ENCODE peak calls at places on chromosomes 2 and 18, in eight cellular contexts. L is endothelial cell of umbilical vein, P is GM23338, N is HCT116, Y is stomach, Q is K562, W is breast epithelium, K is transverse colon. B is an unnamed sample.
A peak's percentile ranks its signal among the peaks of the same experiment; 100 is the strongest.

GRCh38 chr2:152062130-152063091 is 36.4 kb downstream of the CACNB4 start:
- DNase-seq in L (no peak), K (no peak), Q (no peak), W (no peak), N (no peak), Y (no peak), P (no peak), B (peak; percentile 32)

GRCh38 chr18:57286949-57287348 is 65.4 kb upstream of the ST8SIA3 start:
- DNase-seq in Q (no peak), K (no peak), Y (no peak), P (no peak), N (no peak), L (no peak), W (no peak), B (no peak)

GRCh38 chr2:180208841-180209240 is 201.7 kb upstream of the CWC22 start:
- DNase-seq in L (no peak), Y (no peak), P (no peak), N (no peak), W (no peak), Q (no peak), K (no peak), B (no peak)

GRCh38 chr18:66395671-66396218 is 208.1 kb downstream of the CDH19 start:
- DNase-seq in N (no peak), Y (no peak), L (no peak), W (no peak), Q (no peak), K (no peak), P (no peak), B (no peak)

GRCh38 chr2:144522741-144523605 is 3.1 kb upstream of the ZEB2 start:
- DNase-seq in Q (peak; percentile 35), Y (no peak), N (no peak), L (peak; percentile 39), W (no peak), P (peak; percentile 70), K (no peak), B (no peak)

GRCh38 chr2:160165095-160165494 is 35.0 kb downstream of the ITGB6 start:
- DNase-seq in Q (no peak), L (no peak), P (no peak), Y (no peak), N (no peak), W (no peak), K (no peak), B (no peak)

GRCh38 chr2:211756266-211756665 is 782.3 kb downstream of the ERBB4 start:
- DNase-seq in Q (no peak), L (no peak), W (no peak), Y (no peak), N (no peak), K (no peak), P (no peak), B (no peak)

GRCh38 chr2:192604295-192604694 is 409.6 kb upstream of the TMEFF2 start:
- DNase-seq in W (no peak), L (no peak), K (no peak), Q (no peak), Y (no peak), P (peak; percentile 25), N (no peak), B (no peak)

GRCh38 chr18:37958499-37958898 is 392.9 kb upstream of the CELF4 start:
- DNase-seq in N (no peak), Q (no peak), W (no peak), K (no peak), P (no peak), Y (no peak), L (no peak), B (no peak)

GRCh38 chr18:48813833-48814489 is 136.8 kb downstream of the SMAD7 start:
- DNase-seq in K (peak; percentile 39), N (no peak), P (no peak), W (peak; percentile 15), L (no peak), Y (peak; percentile 31), Q (peak; percentile 38), B (no peak)

GRCh38 chr2:218252509-218253247 is 8.1 kb upstream of the GPBAR1 start:
- DNase-seq in N (no peak), W (no peak), Q (no peak), Y (peak; percentile 23), P (no peak), L (no peak), K (no peak), B (no peak)
- H3K27ac ChIP-seq in N (no peak overlapping the region), W (no peak overlapping the region), Q (no peak overlapping the region), Y (peak overlapping the region; percentile 6), P (no peak overlapping the region), L (no peak overlapping the region), K (no peak overlapping the region), B (no peak overlapping the region)

DNA sequence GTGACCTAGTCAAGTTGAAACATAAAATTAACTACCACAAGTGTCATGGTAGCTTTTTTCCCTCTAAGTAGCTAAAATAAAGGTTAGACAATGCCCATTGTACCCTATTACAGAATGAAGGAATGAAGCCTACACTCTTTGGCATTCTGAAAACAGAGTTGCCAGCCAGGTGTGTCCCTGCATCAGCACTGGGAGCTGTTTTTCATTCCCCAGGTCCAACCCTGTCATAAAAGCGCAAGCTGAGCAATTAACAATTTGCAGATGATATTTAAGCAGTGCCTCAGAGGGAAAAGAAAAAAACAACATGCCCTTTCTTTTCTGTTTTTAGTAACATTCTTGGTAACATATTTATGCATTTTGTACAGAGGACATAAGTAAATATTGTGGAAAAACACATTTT is 46.8 kb upstream of the MGAT4A start:
- DNase-seq in Q (no peak), P (no peak), L (no peak), W (no peak), K (no peak), N (no peak), Y (no peak), B (no peak)
- H3K4me3 ChIP-seq in Q (no peak overlapping the region), P (no peak overlapping the region), L (no peak overlapping the region), W (no peak overlapping the region), K (no peak overlapping the region), N (no peak overlapping the region), Y (no peak overlapping the region), B (no peak overlapping the region)

DNA sequence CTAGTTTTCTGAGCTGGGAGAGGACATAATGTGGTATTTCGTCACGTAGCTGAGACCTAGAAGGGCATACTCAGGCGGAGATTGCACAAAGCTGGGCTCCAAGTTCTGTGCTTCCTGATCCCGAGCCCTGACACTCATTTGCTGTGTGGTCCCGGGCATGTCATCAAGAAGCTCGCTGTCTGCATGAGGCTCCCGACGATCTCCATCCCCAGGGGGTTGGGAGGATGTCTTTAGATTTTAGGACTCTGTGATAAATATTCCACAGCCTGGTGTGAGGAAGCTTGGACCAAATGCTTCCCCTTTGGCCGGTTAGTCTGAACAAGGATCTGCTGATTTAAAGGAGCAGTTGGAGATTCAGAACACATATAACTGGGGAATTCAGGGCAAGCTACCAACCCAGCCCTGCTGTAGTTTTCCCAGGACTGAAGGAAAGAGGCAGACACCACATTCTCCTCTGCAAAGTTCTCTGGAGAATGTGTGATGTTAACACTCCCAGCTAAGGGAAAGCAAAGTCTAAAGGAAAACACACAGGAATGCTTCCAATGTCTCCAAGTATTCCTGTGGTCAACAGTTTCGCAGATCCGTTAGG is 2.3 kb downstream of the KCNE4 start:
- DNase-seq in K (peak; percentile 23), W (no peak), P (no peak), Y (no peak), L (no peak), Q (no peak), N (no peak), B (no peak)
- TF ChIP-seq POLR2AphosphoS5 in K (peak; percentile 4), W (no peak), P (no peak), Y (no peak), L (no peak), Q (no peak), N (no peak), B (no peak)

DNA sequence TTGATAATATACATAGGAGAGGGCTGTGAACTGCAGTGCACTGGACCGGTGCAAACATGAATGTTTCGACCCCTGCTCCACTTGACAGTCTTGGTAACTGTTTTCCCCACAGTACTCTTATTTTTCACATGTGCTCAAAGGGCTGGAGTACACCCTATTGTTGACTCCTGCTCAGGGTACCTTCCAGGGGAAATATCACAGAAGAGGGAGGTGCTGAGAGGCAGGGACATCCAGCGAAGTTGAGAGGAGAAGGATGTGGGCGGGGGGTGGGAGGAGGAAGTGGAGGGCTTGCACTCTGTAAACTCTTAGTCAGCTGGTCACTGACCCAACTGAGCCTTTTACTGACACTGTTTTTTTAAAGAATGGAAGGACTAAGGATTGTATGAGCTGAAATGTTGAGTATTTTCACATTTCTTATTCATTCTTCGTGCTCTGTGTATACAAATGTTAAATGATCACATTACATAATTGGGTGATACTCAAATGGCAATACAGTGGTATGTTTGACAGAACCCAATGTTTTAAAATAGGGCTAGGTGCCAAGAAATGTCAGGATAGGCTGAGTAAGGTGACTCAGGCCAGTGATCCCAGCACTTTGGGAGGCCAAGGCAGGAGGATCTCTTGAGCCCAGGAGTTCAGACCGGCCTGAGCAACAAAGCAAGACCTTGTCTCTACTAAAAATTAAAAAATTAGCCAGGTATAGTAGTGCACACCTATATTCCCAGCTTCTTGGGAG is 10.0 kb downstream of the INPP4A start:
- DNase-seq in L (peak; percentile 56), P (peak; percentile 36), Q (peak; percentile 49), Y (no peak), K (no peak), N (no peak), W (no peak), B (no peak)
- H3K27ac ChIP-seq in L (no peak overlapping the region), P (peak overlapping the region; percentile 50), Q (peak overlapping the region; percentile 6), Y (peak overlapping the region; percentile 74), K (peak overlapping the region; percentile 73), N (no peak overlapping the region), W (no peak overlapping the region), B (no peak overlapping the region)

GRCh38 chr2:173090291-173090877 is 14.7 kb downstream of the MAP3K20 start:
- DNase-seq in N (no peak), Q (no peak), K (no peak), W (no peak), P (peak; percentile 37), L (no peak), Y (no peak), B (no peak)
- H3K4me3 ChIP-seq in N (no peak overlapping the region), Q (peak overlapping the region; percentile 18), K (no peak overlapping the region), W (no peak overlapping the region), P (no peak overlapping the region), L (no peak overlapping the region), Y (no peak overlapping the region), B (no peak overlapping the region)

GRCh38 chr2:189210250-189211075 is 30.9 kb upstream of the COL5A2 start:
- DNase-seq in N (peak; percentile 24), Q (peak; percentile 50), K (peak; percentile 33), W (no peak), L (peak; percentile 94), Y (no peak), P (no peak), B (no peak)
- TF ChIP-seq POLR2AphosphoS5 in N (no peak), Q (no peak), K (no peak), W (no peak), L (peak; percentile 49), Y (no peak), P (no peak), B (no peak)

GRCh38 chr18:43160509-43160908 is 45.0 kb upstream of the RIT2 start:
- DNase-seq in Y (no peak), P (no peak), K (no peak), W (no peak), L (no peak), N (no peak), Q (no peak), B (no peak)
- H3K27ac ChIP-seq in Y (no peak overlapping the region), P (no peak overlapping the region), K (no peak overlapping the region), W (no peak overlapping the region), L (no peak overlapping the region), N (no peak overlapping the region), Q (no peak overlapping the region), B (no peak overlapping the region)